ENCODE peak calls at places on chromosomes 3 and 15, in four cellular contexts. S is K562, R is GM12878, W is HepG2. I is an unnamed sample.

GRCh38 chr15:64334530-64334929 is 21.4 kb downstream of the CSNK1G1 start:
- DNase-seq in S (no peak), R (no peak), W (no peak), I (no peak)

GRCh38 chr15:60396560-60396963 is 1.2 kb downstream of the ANXA2 start:
- DNase-seq in S (no peak), R (no peak), W (no peak), I (no peak)

GRCh38 chr15:60548101-60548500 is 69.2 kb upstream of the ICE2 start:
- DNase-seq in S (no peak), R (peak; percentile 85), W (no peak), I (no peak)

GRCh38 chr15:22839046-22839705 is 710 bp downstream of the NIPA2 start:
- DNase-seq in S (no peak), R (no peak), W (no peak), I (no peak)

GRCh38 chr3:128382221-128382807 is 84.4 kb downstream of the DNAJB8 start:
- DNase-seq in S (no peak), R (no peak), W (no peak), I (no peak)

GRCh38 chr15:45167631-45168205 is 20.0 kb downstream of the SHF start:
- DNase-seq in S (no peak), R (no peak), W (no peak), I (no peak)

GRCh38 chr15:50330921-50331320 is 24.1 kb downstream of the GABPB1 start:
- DNase-seq in S (no peak), R (no peak), W (no peak), I (no peak)

GRCh38 chr3:188574885-188575284 is 420.9 kb downstream of the LPP start:
- DNase-seq in S (no peak), R (no peak), W (no peak), I (no peak)

GRCh38 chr3:171584100-171584499 is 123.9 kb upstream of the TNIK start:
- DNase-seq in S (no peak), R (no peak), W (no peak), I (no peak)

GRCh38 chr3:39434574-39434973 is 28.1 kb downstream of the RPSA start:
- DNase-seq in S (no peak), R (no peak), W (no peak), I (no peak)

GRCh38 chr15:77029166-77030041 is 34.5 kb downstream of the PSTPIP1 start:
- DNase-seq in S (no peak), R (no peak), W (no peak), I (no peak)

GRCh38 chr3:177574232-177574856 is 377.1 kb upstream of the TBL1XR1 start:
- DNase-seq in S (peak; percentile 12), R (no peak), W (peak; percentile 71), I (no peak)

GRCh38 chr3:139832998-139833397 is 102.0 kb upstream of the CLSTN2 start:
- DNase-seq in S (no peak), R (no peak), W (no peak), I (no peak)

GRCh38 chr3:66378256-66378655 is 122.6 kb downstream of the LRIG1 start:
- DNase-seq in S (no peak), R (no peak), W (no peak), I (peak; percentile 62)

GRCh38 chr15:98560338-98560737 is 88.0 kb upstream of the IGF1R start:
- DNase-seq in S (no peak), R (no peak), W (no peak), I (no peak)

GRCh38 chr3:36811768-36812167 is 47.4 kb upstream of the DCLK3 start:
- DNase-seq in S (no peak), R (no peak), W (no peak), I (no peak)

GRCh38 chr15:69760890-69761568 is 308.4 kb downstream of the RPLP1 start:
- DNase-seq in S (no peak), R (peak; percentile 62), W (peak; percentile 48), I (no peak)

GRCh38 chr3:133488785-133489367 is 84.6 kb upstream of the CDV3 start:
- DNase-seq in S (peak; percentile 23), R (no peak), W (peak; percentile 44), I (no peak)

GRCh38 chr3:49673715-49674490 is at the start of gene APEH:
- DNase-seq in S (peak; percentile 96), R (peak; percentile 95), W (peak; percentile 96), I (peak; percentile 98)

GRCh38 chr3:134357914-134358811 is 16.1 kb downstream of the AMOTL2 start:
- DNase-seq in S (peak; percentile 26), R (no peak), W (peak; percentile 87), I (no peak)

GRCh38 chr15:100692259-100692658 is 89.9 kb downstream of the ASB7 start:
- DNase-seq in S (no peak), R (no peak), W (no peak), I (no peak)

GRCh38 chr3:58526124-58526957 is 10.6 kb downstream of the ACOX2 start:
- DNase-seq in S (no peak), R (no peak), W (peak; percentile 88), I (no peak)

GRCh38 chr15:39591896-39592315 is 11.0 kb downstream of the THBS1 start:
- DNase-seq in S (no peak), R (no peak), W (no peak), I (no peak)

GRCh38 chr3:58585005-58585786 is 8.0 kb upstream of the FAM107A start:
- DNase-seq in S (peak; percentile 72), R (no peak), W (peak; percentile 43), I (peak; percentile 93)

GRCh38 chr15:82950295-82950694 is 2.2 kb downstream of the HOMER2 start:
- DNase-seq in S (no peak), R (no peak), W (no peak), I (no peak)

GRCh38 chr15:74621546-74621920 is 5.9 kb downstream of the CLK3 start:
- DNase-seq in S (no peak), R (no peak), W (no peak), I (no peak)

GRCh38 chr3:197224034-197224444 is 74.4 kb downstream of the DLG1 start:
- DNase-seq in S (peak; percentile 46), R (peak; percentile 19), W (peak; percentile 56), I (peak; percentile 34)

GRCh38 chr3:119774419-119774818 is 7.5 kb upstream of the NR1I2 start:
- DNase-seq in S (no peak), R (peak; percentile 16), W (no peak), I (no peak)

GRCh38 chr15:78365931-78366330 is 25.8 kb downstream of the CRABP1 start:
- DNase-seq in S (no peak), R (no peak), W (no peak), I (no peak)

GRCh38 chr3:15520804-15521572 is 518 bp downstream of the COLQ start:
- DNase-seq in S (no peak), R (no peak), W (no peak), I (no peak)

GRCh38 chr3:141380987-141381386 is 12.7 kb downstream of the ZBTB38 start:
- DNase-seq in S (no peak), R (peak; percentile 95), W (no peak), I (no peak)

GRCh38 chr3:66075281-66075680 is 36.6 kb upstream of the MAGI1 start:
- DNase-seq in S (no peak), R (no peak), W (peak; percentile 9), I (no peak)

GRCh38 chr3:122576174-122576940 is 1.1 kb upstream of the PARP15 start:
- DNase-seq in S (no peak), R (peak; percentile 100), W (no peak), I (no peak)
- TF ChIP-seq FOXM1 in S (no peak), R (peak; percentile 91), W (no peak), I (no peak)

GRCh38 chr3:151919446-151919845 is 46.0 kb downstream of the SUCNR1 start:
- DNase-seq in S (no peak), R (no peak), W (no peak), I (no peak)
- TF ChIP-seq BHLHE40 in S (no peak), R (no peak), W (no peak), I (no peak)

DNA sequence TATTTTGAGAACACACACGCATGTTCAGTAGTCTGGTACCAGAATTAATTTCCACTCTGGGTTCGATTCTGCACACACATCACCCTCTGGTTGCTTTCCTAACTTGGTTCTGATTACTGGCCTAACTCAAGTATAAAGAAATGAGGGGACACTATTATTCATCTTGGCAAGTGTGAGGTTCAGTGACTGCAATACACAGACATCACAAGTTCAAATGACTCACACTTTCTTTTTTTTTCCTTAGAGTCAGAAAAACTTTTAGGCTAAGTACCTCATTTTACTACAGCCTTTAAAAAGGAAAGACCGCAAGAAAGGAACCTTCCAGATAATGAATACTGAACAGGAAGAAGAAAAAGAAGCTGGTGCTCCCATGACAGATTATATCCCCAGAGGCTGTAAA is 37.3 kb upstream of the LDHAL6B start:
- DNase-seq in S (no peak), R (no peak), W (no peak), I (no peak)
- TF ChIP-seq FOXM1 in S (no peak), R (no peak), W (no peak), I (no peak)

GRCh38 chr3:32098528-32098927 is 7.9 kb upstream of the GPD1L start:
- DNase-seq in S (no peak), R (no peak), W (no peak), I (no peak)

GRCh38 chr3:32095431-32095830 is 11.0 kb upstream of the GPD1L start:
- DNase-seq in S (no peak), R (no peak), W (peak; percentile 57), I (no peak)

GRCh38 chr3:32097768-32098167 is 8.7 kb upstream of the GPD1L start:
- DNase-seq in S (no peak), R (no peak), W (no peak), I (no peak)

GRCh38 chr3:32089476-32089875 is 16.9 kb upstream of the GPD1L start:
- DNase-seq in S (no peak), R (no peak), W (no peak), I (no peak)

DNA sequence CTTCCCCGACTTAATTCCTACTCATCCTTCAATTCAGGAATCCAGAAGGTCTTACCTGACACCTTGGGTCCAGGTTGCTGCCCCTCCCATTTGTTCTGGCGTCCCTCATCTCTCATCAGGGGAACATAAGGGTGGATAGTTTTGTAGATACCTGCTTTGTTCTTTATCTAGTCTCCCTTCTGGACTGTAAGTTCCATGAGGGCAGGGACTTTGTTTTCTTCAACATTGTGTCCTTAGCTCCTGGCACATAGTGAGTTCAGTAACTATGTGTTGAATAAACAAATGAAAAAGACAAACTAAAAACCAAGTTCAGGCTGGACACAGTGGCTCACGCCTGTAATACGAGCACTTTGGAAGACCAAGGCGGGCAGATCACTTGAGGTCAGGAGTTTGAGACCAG is 13.2 kb upstream of the GPD1L start:
- DNase-seq in S (no peak), R (no peak), W (no peak), I (no peak)
- TF ChIP-seq BHLHE40 in S (no peak), R (no peak), W (no peak), I (no peak)

GRCh38 chr3:86785381-86785780 is 205.6 kb downstream of the VGLL3 start:
- DNase-seq in S (no peak), R (no peak), W (no peak), I (no peak)
- TF ChIP-seq FOXM1 in S (no peak), R (no peak), W (no peak), I (no peak)

GRCh38 chr15:80177151-80177550 is 24.4 kb downstream of the FAH start:
- DNase-seq in S (no peak), R (no peak), W (no peak), I (no peak)

GRCh38 chr15:80174017-80174746 is 21.4 kb downstream of the FAH start:
- DNase-seq in S (no peak), R (no peak), W (no peak), I (no peak)

GRCh38 chr15:80179025-80179759 is 26.4 kb downstream of the FAH start:
- DNase-seq in S (no peak), R (no peak), W (no peak), I (no peak)

GRCh38 chr15:80175436-80175835 is 22.6 kb downstream of the FAH start:
- DNase-seq in S (no peak), R (no peak), W (no peak), I (no peak)

GRCh38 chr15:80176443-80176842 is 23.6 kb downstream of the FAH start:
- DNase-seq in S (no peak), R (no peak), W (no peak), I (no peak)
- TF ChIP-seq BHLHE40 in S (no peak), R (no peak), W (no peak), I (no peak)

GRCh38 chr3:8964436-8965370 is 1.4 kb upstream of the RAD18 start:
- DNase-seq in S (no peak), R (no peak), W (peak; percentile 83), I (no peak)
- TF ChIP-seq FOXM1 in S (no peak), R (no peak), W (no peak), I (no peak)